ENCODE peak calls at places on chromosomes 7 and 10, in seven cellular contexts. J is keratinocyte, I is hepatocyte, R is neural progenitor cell, F is trophoblast cell, T is H9, U is OCI-LY7. O is an unnamed sample.

GRCh38 chr7:41918597-41918996 is 215.7 kb upstream of the INHBA start:
- DNase-seq in J (no peak), I (no peak), R (no peak), F (no peak), T (no peak), U (no peak), O (no peak)

GRCh38 chr10:20870839-20871238 is 26.3 kb downstream of the NEBL start:
- DNase-seq in J (no peak), I (no peak), R (no peak), F (no peak), T (no peak), U (no peak), O (no peak)

GRCh38 chr7:2775376-2775775 is 68.7 kb downstream of the GNA12 start:
- DNase-seq in J (no peak), I (no peak), R (no peak), F (no peak), T (no peak), U (no peak), O (no peak)

GRCh38 chr7:108824840-108825540 is 255.3 kb downstream of the DNAJB9 start:
- DNase-seq in J (no peak), I (no peak), R (no peak), F (no peak), T (peak), U (no peak), O (no peak)

GRCh38 chr7:144391823-144392255 is 11.7 kb downstream of the NOBOX start:
- DNase-seq in J (no peak), I (peak), R (peak), F (no peak), T (no peak), U (peak), O (peak)

GRCh38 chr7:68146970-68147369 is 1150.3 kb downstream of the TYW1 start:
- DNase-seq in J (no peak), I (no peak), R (no peak), F (no peak), T (no peak), U (no peak), O (no peak)

GRCh38 chr7:1713502-1714484 is 43.7 kb downstream of the ELFN1 start:
- DNase-seq in J (no peak), I (peak), R (peak), F (no peak), T (peak), U (no peak), O (no peak)

GRCh38 chr7:150923191-150923590 is 54.9 kb downstream of the KCNH2 start:
- DNase-seq in J (no peak), I (no peak), R (no peak), F (no peak), T (no peak), U (no peak), O (no peak)

GRCh38 chr7:50068850-50069551 is 24.0 kb downstream of the ZPBP start:
- DNase-seq in J (peak), I (peak), R (no peak), F (peak), T (peak), U (no peak), O (peak)

GRCh38 chr10:75870039-75870645 is 438.7 kb downstream of the LRMDA start:
- DNase-seq in J (no peak), I (no peak), R (no peak), F (no peak), T (no peak), U (no peak), O (no peak)

DNA sequence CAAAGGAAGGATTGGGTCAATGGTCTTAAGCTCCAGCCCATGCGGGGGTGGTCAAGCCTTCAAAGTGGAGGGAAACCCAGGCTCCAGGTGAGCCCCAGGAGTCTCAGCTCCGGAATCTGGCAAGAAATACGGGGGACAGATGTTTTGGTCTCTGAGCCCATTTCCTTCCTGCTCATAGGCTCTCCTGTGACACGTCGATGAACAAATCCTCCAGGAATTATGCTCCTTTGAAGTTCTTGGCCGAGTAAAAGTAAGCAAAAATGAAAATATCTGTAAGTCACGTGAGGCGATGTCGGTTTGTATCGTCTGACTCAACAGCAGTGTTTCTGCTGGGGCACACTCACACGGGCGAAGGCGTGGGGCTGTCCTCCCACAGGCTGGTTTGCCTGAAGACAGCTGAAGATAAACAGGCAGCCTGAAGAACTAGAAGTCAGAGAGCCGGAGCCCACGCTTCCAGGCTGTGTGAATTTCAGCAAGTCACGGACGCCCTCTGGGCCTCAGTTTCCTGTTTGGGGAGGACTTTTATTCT is 52.6 kb upstream of the SMNDC1 start:
- DNase-seq in J (no peak), I (peak), R (no peak), F (peak), T (no peak), U (peak), O (no peak)
- H2AFZ ChIP-seq in J (no peak), I (no peak), R (no peak), F (no peak), T (no peak), U (peak), O (no peak)

GRCh38 chr7:92809397-92810241 is 26.8 kb downstream of the CDK6 start:
- DNase-seq in J (peak), I (peak), R (peak), F (peak), T (peak), U (peak), O (peak)

GRCh38 chr7:92810242-92810611 is 26.1 kb downstream of the CDK6 start:
- DNase-seq in J (no peak), I (no peak), R (no peak), F (no peak), T (no peak), U (peak), O (no peak)

GRCh38 chr7:92811158-92811557 is 25.2 kb downstream of the CDK6 start:
- DNase-seq in J (no peak), I (no peak), R (no peak), F (no peak), T (no peak), U (no peak), O (no peak)

GRCh38 chr7:92815412-92815811 is 21.0 kb downstream of the CDK6 start:
- DNase-seq in J (no peak), I (no peak), R (no peak), F (no peak), T (no peak), U (no peak), O (peak)

GRCh38 chr7:92813390-92814024 is 22.9 kb downstream of the CDK6 start:
- DNase-seq in J (no peak), I (no peak), R (no peak), F (no peak), T (no peak), U (peak), O (peak)
- H3K4me2 ChIP-seq in J (no peak), I (no peak), R (no peak), F (no peak), T (no peak), U (peak), O (peak)

GRCh38 chr7:103504505-103505135 is 58.6 kb upstream of the SLC26A5 start:
- DNase-seq in J (no peak), I (no peak), R (no peak), F (no peak), T (peak), U (no peak), O (no peak)
- H2AFZ ChIP-seq in J (no peak), I (no peak), R (no peak), F (no peak), T (no peak), U (no peak), O (no peak)

DNA sequence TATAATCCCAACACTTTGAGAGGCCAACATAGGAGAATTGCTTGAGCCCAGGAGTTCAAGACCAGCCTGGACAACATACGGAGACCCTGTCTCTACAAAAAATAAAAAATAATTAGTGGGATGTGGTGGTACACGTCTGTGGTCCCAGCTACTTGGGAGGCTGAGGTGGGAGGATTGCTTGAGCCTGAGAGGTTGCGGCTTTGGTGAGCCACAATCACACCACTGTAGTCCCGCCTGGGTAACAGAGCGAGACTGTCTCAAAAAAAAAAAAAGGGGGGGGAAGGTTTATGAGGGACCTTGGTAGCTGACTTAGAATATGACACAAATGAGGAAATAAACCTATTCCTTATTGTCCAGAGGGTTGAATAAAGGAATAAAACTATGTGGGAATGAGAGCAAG is 30.8 kb downstream of the SCD start:
- DNase-seq in J (no peak), I (no peak), R (no peak), F (no peak), T (no peak), U (peak), O (no peak)
- H3K4me2 ChIP-seq in J (no peak), I (no peak), R (no peak), F (no peak), T (no peak), U (peak), O (no peak)

GRCh38 chr7:16479587-16479986 is 14.0 kb upstream of the SOSTDC1 start:
- DNase-seq in J (no peak), I (no peak), R (no peak), F (no peak), T (no peak), U (no peak), O (no peak)
- H2AFZ ChIP-seq in J (no peak), I (no peak), R (no peak), F (no peak), T (no peak), U (no peak), O (no peak)

GRCh38 chr7:77542399-77542798 is 5.3 kb downstream of the PTPN12 start:
- DNase-seq in J (no peak), I (no peak), R (no peak), F (peak), T (no peak), U (no peak), O (no peak)

GRCh38 chr7:77542895-77543294 is 5.8 kb downstream of the PTPN12 start:
- DNase-seq in J (no peak), I (no peak), R (no peak), F (peak), T (no peak), U (no peak), O (no peak)

GRCh38 chr7:77538908-77539212 is 1.8 kb downstream of the PTPN12 start:
- DNase-seq in J (no peak), I (no peak), R (no peak), F (no peak), T (no peak), U (no peak), O (no peak)

GRCh38 chr7:77538186-77538907 is 1.3 kb downstream of the PTPN12 start:
- DNase-seq in J (peak), I (peak), R (peak), F (peak), T (peak), U (no peak), O (no peak)

DNA sequence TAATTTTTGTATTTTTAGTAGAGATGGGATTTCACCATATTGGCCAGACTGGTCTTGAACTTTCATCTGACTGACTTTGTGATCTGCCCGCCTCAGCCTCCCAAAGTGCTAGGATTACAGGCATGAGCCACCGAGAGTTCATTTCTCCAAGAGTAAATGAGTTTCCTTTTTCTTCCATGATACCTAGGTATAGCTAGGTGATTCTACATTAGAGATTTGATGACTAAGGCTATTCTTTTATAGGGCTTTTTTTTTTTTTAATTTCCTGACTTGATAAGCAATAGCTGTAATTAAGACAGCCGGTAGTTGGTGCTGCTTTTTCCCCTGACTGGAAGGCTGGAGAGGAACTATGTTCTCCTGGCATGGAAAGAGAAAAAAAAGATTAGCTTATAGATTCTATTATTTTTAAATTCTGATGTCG is 3.3 kb downstream of the PTPN12 start:
- DNase-seq in J (no peak), I (no peak), R (no peak), F (no peak), T (no peak), U (no peak), O (no peak)
- H3K4me2 ChIP-seq in J (peak), I (peak), R (peak), F (no peak), T (no peak), U (no peak), O (no peak)

DNA sequence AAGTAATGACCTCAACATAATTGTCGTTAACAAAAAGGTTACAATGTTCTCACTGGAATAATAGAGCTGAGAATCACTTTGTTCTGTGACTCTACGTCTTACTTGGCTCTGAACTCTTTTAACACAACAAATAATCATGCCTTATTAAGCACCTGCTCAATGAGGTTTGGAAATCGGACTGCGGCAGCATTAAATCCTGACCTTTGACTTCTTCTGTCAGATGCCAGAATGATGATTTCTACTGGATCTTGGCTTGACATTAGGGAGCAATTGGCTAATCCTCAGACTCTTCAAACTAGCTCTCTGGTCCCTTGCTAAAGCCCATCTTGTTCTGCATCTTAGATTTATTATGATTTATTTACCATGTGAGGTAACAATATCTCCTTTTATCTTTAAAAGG is 233.6 kb downstream of the SEMA3D start:
- DNase-seq in J (no peak), I (no peak), R (peak), F (no peak), T (no peak), U (no peak), O (no peak)
- H2AFZ ChIP-seq in J (no peak), I (no peak), R (no peak), F (no peak), T (no peak), U (no peak), O (no peak)

GRCh38 chr7:116617878-116618277 is 54.1 kb upstream of the MET start:
- DNase-seq in J (no peak), I (no peak), R (no peak), F (no peak), T (no peak), U (no peak), O (no peak)

GRCh38 chr7:116621649-116622048 is 50.3 kb upstream of the MET start:
- DNase-seq in J (no peak), I (no peak), R (no peak), F (peak), T (no peak), U (no peak), O (no peak)

GRCh38 chr7:116614509-116615285 is 57.3 kb upstream of the MET start:
- DNase-seq in J (no peak), I (no peak), R (peak), F (no peak), T (no peak), U (no peak), O (no peak)

GRCh38 chr7:116618729-116619128 is 53.3 kb upstream of the MET start:
- DNase-seq in J (no peak), I (no peak), R (no peak), F (no peak), T (no peak), U (no peak), O (no peak)

GRCh38 chr7:116616555-116617059 is 55.4 kb upstream of the MET start:
- DNase-seq in J (peak), I (no peak), R (no peak), F (no peak), T (no peak), U (no peak), O (no peak)
- H3K4me2 ChIP-seq in J (peak), I (no peak), R (peak), F (no peak), T (peak), U (no peak), O (no peak)

GRCh38 chr7:35985126-35985754 is 167.8 kb upstream of the EEPD1 start:
- DNase-seq in J (no peak), I (peak), R (peak), F (peak), T (peak), U (peak), O (peak)
- H2AFZ ChIP-seq in J (no peak), I (no peak), R (peak), F (no peak), T (peak), U (no peak), O (peak)

DNA sequence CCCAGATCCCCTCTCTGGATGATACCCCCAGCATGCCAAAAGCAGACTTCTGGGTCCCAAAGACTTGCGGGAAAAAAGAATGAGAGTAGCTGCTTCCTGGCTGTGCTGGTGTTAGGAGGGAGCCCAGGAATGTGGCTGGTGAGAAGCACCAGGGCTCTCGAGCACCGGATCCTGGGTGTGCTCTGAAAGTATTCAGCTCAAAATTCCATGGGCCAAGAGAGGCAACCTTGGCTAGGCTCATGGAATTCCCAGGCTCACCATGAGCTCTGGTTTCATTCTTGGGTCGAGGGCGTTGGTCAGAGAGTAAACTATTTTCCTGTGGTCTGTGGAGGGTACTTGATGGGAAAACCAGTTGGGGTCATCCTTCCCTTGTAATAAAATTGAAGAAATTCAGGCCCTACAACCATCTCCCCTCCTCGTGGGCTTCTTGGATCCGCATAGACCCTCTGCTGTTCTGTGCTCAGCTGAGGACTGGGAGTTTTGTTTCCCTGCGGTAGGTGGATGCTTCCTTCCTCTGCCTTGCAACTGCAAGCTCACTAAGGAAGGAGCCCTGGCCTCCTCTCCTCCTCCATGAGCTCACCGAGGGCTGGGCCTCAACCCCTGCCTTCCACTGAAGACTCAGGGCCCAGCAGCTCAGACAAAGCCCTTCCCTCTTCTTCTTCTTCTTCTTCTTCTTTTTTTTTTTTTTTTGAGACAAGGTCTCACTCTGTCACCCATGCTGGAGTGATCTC is 34.5 kb upstream of the AQP1 start:
- DNase-seq in J (no peak), I (no peak), R (peak), F (peak), T (peak), U (no peak), O (no peak)
- H3K4me2 ChIP-seq in J (no peak), I (no peak), R (no peak), F (no peak), T (no peak), U (no peak), O (no peak)